ENCODE peak calls at places on chromosome 17, in nine cellular contexts. One of them, this sample, is unnamed.

GRCh38 chr17:14688134-14688533 is 387.3 kb downstream of the HS3ST3B1 start:
- DNase-seq in NCI-H2081: no peak
- DNase-seq in right atrium auricular region: no peak
- DNase-seq in LoVo: no peak
- DNase-seq in GM13977: no peak
- DNase-seq in GM23338: peak; percentile 34
- DNase-seq in hippocampal formation: no peak
- DNase-seq in AG08396: no peak
- DNase-seq in astrocyte of the cerebellum: no peak
- DNase-seq in this sample: no peak

GRCh38 chr17:64343833-64344637 is 46.6 kb downstream of the PECAM1 start:
- DNase-seq in NCI-H2081: peak; percentile 88
- DNase-seq in right atrium auricular region: peak; percentile 79
- DNase-seq in LoVo: no peak
- DNase-seq in GM13977: no peak
- DNase-seq in GM23338: peak; percentile 15
- DNase-seq in hippocampal formation: peak; percentile 13
- DNase-seq in AG08396: peak; percentile 21
- DNase-seq in astrocyte of the cerebellum: peak; percentile 59
- DNase-seq in this sample: peak; percentile 84

GRCh38 chr17:58324409-58325288 is 3.9 kb downstream of the TSPOAP1 start:
- DNase-seq in NCI-H2081: peak; percentile 31
- DNase-seq in right atrium auricular region: no peak
- DNase-seq in LoVo: no peak
- DNase-seq in GM13977: no peak
- DNase-seq in GM23338: peak; percentile 74
- DNase-seq in hippocampal formation: no peak
- DNase-seq in AG08396: peak; percentile 82
- DNase-seq in astrocyte of the cerebellum: no peak
- DNase-seq in this sample: peak; percentile 12

GRCh38 chr17:45315583-45316270 is 1.1 kb downstream of the MAP3K14 start:
- DNase-seq in NCI-H2081: no peak
- DNase-seq in right atrium auricular region: no peak
- DNase-seq in LoVo: no peak
- DNase-seq in GM13977: no peak
- DNase-seq in GM23338: no peak
- DNase-seq in hippocampal formation: no peak
- DNase-seq in AG08396: no peak
- DNase-seq in astrocyte of the cerebellum: no peak
- DNase-seq in this sample: no peak

GRCh38 chr17:4142107-4142900 is 526 bp downstream of the ZZEF1 start:
- DNase-seq in NCI-H2081: no peak
- DNase-seq in right atrium auricular region: no peak
- DNase-seq in LoVo: no peak
- DNase-seq in GM13977: peak; percentile 50
- DNase-seq in GM23338: peak; percentile 62
- DNase-seq in hippocampal formation: no peak
- DNase-seq in AG08396: peak; percentile 59
- DNase-seq in astrocyte of the cerebellum: no peak
- DNase-seq in this sample: no peak

GRCh38 chr17:64591944-64592343 is 70.2 kb downstream of the SMURF2 start:
- DNase-seq in NCI-H2081: no peak
- DNase-seq in right atrium auricular region: no peak
- DNase-seq in LoVo: no peak
- DNase-seq in GM13977: no peak
- DNase-seq in GM23338: no peak
- DNase-seq in hippocampal formation: no peak
- DNase-seq in AG08396: no peak
- DNase-seq in astrocyte of the cerebellum: no peak
- DNase-seq in this sample: no peak

GRCh38 chr17:41913798-41914197 is 5.0 kb downstream of the ACLY start:
- DNase-seq in NCI-H2081: no peak
- DNase-seq in right atrium auricular region: no peak
- DNase-seq in LoVo: no peak
- DNase-seq in GM13977: no peak
- DNase-seq in GM23338: no peak
- DNase-seq in hippocampal formation: no peak
- DNase-seq in AG08396: no peak
- DNase-seq in astrocyte of the cerebellum: no peak
- DNase-seq in this sample: no peak

GRCh38 chr17:28747046-28747691 is 3.4 kb downstream of the TRAF4 start:
- DNase-seq in NCI-H2081: peak; percentile 41
- DNase-seq in right atrium auricular region: no peak
- DNase-seq in LoVo: no peak
- DNase-seq in GM13977: no peak
- DNase-seq in GM23338: peak; percentile 74
- DNase-seq in hippocampal formation: peak; percentile 75
- DNase-seq in AG08396: no peak
- DNase-seq in astrocyte of the cerebellum: no peak
- DNase-seq in this sample: no peak

GRCh38 chr17:7223375-7223774 is 3.6 kb downstream of the ACADVL start:
- DNase-seq in NCI-H2081: no peak
- DNase-seq in right atrium auricular region: no peak
- DNase-seq in LoVo: no peak
- DNase-seq in GM13977: no peak
- DNase-seq in GM23338: no peak
- DNase-seq in hippocampal formation: no peak
- DNase-seq in AG08396: no peak
- DNase-seq in astrocyte of the cerebellum: no peak
- DNase-seq in this sample: no peak

GRCh38 chr17:66304304-66305174 is 2.1 kb downstream of the PRKCA start:
- DNase-seq in NCI-H2081: peak; percentile 24
- DNase-seq in right atrium auricular region: no peak
- DNase-seq in LoVo: no peak
- DNase-seq in GM13977: no peak
- DNase-seq in GM23338: peak; percentile 80
- DNase-seq in hippocampal formation: peak; percentile 15
- DNase-seq in AG08396: peak; percentile 9
- DNase-seq in astrocyte of the cerebellum: no peak
- DNase-seq in this sample: peak; percentile 46

GRCh38 chr17:74268052-74268451 is 6.0 kb upstream of the DNAI2 start:
- DNase-seq in NCI-H2081: no peak
- DNase-seq in right atrium auricular region: no peak
- DNase-seq in LoVo: no peak
- DNase-seq in GM13977: no peak
- DNase-seq in GM23338: no peak
- DNase-seq in hippocampal formation: no peak
- DNase-seq in AG08396: no peak
- DNase-seq in astrocyte of the cerebellum: no peak
- DNase-seq in this sample: no peak

GRCh38 chr17:71764507-71764906 is 356.3 kb upstream of the SOX9 start:
- DNase-seq in NCI-H2081: no peak
- DNase-seq in right atrium auricular region: no peak
- DNase-seq in LoVo: peak; percentile 7
- DNase-seq in GM13977: no peak
- DNase-seq in GM23338: peak; percentile 76
- DNase-seq in hippocampal formation: no peak
- DNase-seq in AG08396: no peak
- DNase-seq in astrocyte of the cerebellum: no peak
- DNase-seq in this sample: no peak

GRCh38 chr17:77610980-77611641 is 347.4 kb upstream of the TNRC6C start:
- DNase-seq in NCI-H2081: no peak
- DNase-seq in right atrium auricular region: no peak
- DNase-seq in LoVo: no peak
- DNase-seq in GM13977: no peak
- DNase-seq in GM23338: no peak
- DNase-seq in hippocampal formation: no peak
- DNase-seq in AG08396: no peak
- DNase-seq in astrocyte of the cerebellum: no peak
- DNase-seq in this sample: no peak

GRCh38 chr17:16288860-16289571 is 64.3 kb downstream of the CENPV start:
- DNase-seq in NCI-H2081: no peak
- DNase-seq in right atrium auricular region: no peak
- DNase-seq in LoVo: peak; percentile 44
- DNase-seq in GM13977: no peak
- DNase-seq in GM23338: no peak
- DNase-seq in hippocampal formation: peak; percentile 51
- DNase-seq in AG08396: no peak
- DNase-seq in astrocyte of the cerebellum: no peak
- DNase-seq in this sample: no peak

GRCh38 chr17:64984776-64985521 is 65.7 kb upstream of the LRRC37A3 start:
- DNase-seq in NCI-H2081: no peak
- DNase-seq in right atrium auricular region: no peak
- DNase-seq in LoVo: no peak
- DNase-seq in GM13977: no peak
- DNase-seq in GM23338: no peak
- DNase-seq in hippocampal formation: peak; percentile 35
- DNase-seq in AG08396: no peak
- DNase-seq in astrocyte of the cerebellum: no peak
- DNase-seq in this sample: no peak

GRCh38 chr17:80254396-80255241 is 6.0 kb upstream of the RNF213 start:
- DNase-seq in NCI-H2081: no peak
- DNase-seq in right atrium auricular region: no peak
- DNase-seq in LoVo: peak; percentile 91
- DNase-seq in GM13977: peak; percentile 65
- DNase-seq in GM23338: no peak
- DNase-seq in hippocampal formation: no peak
- DNase-seq in AG08396: peak; percentile 91
- DNase-seq in astrocyte of the cerebellum: peak; percentile 51
- DNase-seq in this sample: peak; percentile 26